ENCODE peak calls at places on chromosomes 6 and 20, in nine cellular contexts. One of them, this sample, is unnamed.

GRCh38 chr6:141394125-141394536 is 738.6 kb upstream of the GJE1 start:
- DNase-seq in germinal center: no peak
- DNase-seq in GM03348: no peak
- DNase-seq in HFF-Myc: no peak
- DNase-seq in DMS153: no peak
- DNase-seq in Panc1: no peak
- DNase-seq in CD8-positive, alpha-beta T cell: no peak
- DNase-seq in body of pancreas: no peak
- DNase-seq in Right ventricle myocardium inferior: no peak
- DNase-seq in this sample: no peak

GRCh38 chr6:152634773-152635172 is 2.4 kb downstream of the SYNE1 start:
- DNase-seq in GM03348: no peak
- DNase-seq in HFF-Myc: no peak
- DNase-seq in germinal center: no peak
- DNase-seq in DMS153: no peak
- DNase-seq in Panc1: no peak
- DNase-seq in CD8-positive, alpha-beta T cell: peak
- DNase-seq in Right ventricle myocardium inferior: no peak
- DNase-seq in body of pancreas: no peak
- DNase-seq in this sample: no peak

GRCh38 chr6:56002336-56002735 is 126.9 kb upstream of the BMP5 start:
- DNase-seq in GM03348: no peak
- DNase-seq in Panc1: no peak
- DNase-seq in germinal center: no peak
- DNase-seq in Right ventricle myocardium inferior: no peak
- DNase-seq in HFF-Myc: no peak
- DNase-seq in body of pancreas: no peak
- DNase-seq in CD8-positive, alpha-beta T cell: no peak
- DNase-seq in DMS153: no peak
- DNase-seq in this sample: no peak

GRCh38 chr6:22929228-22929627 is 359.9 kb downstream of the HDGFL1 start:
- DNase-seq in HFF-Myc: no peak
- DNase-seq in DMS153: peak
- DNase-seq in germinal center: no peak
- DNase-seq in CD8-positive, alpha-beta T cell: no peak
- DNase-seq in GM03348: no peak
- DNase-seq in body of pancreas: no peak
- DNase-seq in Panc1: no peak
- DNase-seq in Right ventricle myocardium inferior: no peak
- DNase-seq in this sample: no peak

GRCh38 chr6:24930386-24930785 is 5.4 kb downstream of the RIPOR2 start:
- DNase-seq in CD8-positive, alpha-beta T cell: no peak
- DNase-seq in HFF-Myc: no peak
- DNase-seq in Panc1: no peak
- DNase-seq in DMS153: no peak
- DNase-seq in GM03348: peak
- DNase-seq in Right ventricle myocardium inferior: no peak
- DNase-seq in germinal center: no peak
- DNase-seq in body of pancreas: no peak
- DNase-seq in this sample: no peak

GRCh38 chr6:21915707-21916399 is 322.3 kb downstream of the SOX4 start:
- DNase-seq in germinal center: no peak
- DNase-seq in CD8-positive, alpha-beta T cell: no peak
- DNase-seq in GM03348: peak
- DNase-seq in body of pancreas: no peak
- DNase-seq in Right ventricle myocardium inferior: no peak
- DNase-seq in HFF-Myc: peak
- DNase-seq in DMS153: no peak
- DNase-seq in Panc1: no peak
- DNase-seq in this sample: no peak

GRCh38 chr6:49866485-49866943 is at the start of gene CRISP1:
- DNase-seq in HFF-Myc: no peak
- DNase-seq in DMS153: no peak
- DNase-seq in Right ventricle myocardium inferior: no peak
- DNase-seq in body of pancreas: no peak
- DNase-seq in germinal center: no peak
- DNase-seq in CD8-positive, alpha-beta T cell: no peak
- DNase-seq in GM03348: no peak
- DNase-seq in Panc1: no peak
- DNase-seq in this sample: no peak

GRCh38 chr6:91477688-91478087 is 890.8 kb upstream of the MAP3K7 start:
- DNase-seq in Panc1: no peak
- DNase-seq in body of pancreas: no peak
- DNase-seq in HFF-Myc: no peak
- DNase-seq in germinal center: no peak
- DNase-seq in Right ventricle myocardium inferior: no peak
- DNase-seq in GM03348: no peak
- DNase-seq in DMS153: no peak
- DNase-seq in CD8-positive, alpha-beta T cell: no peak
- DNase-seq in this sample: no peak

GRCh38 chr20:60984666-60985065 is 267.4 kb upstream of the CDH4 start:
- DNase-seq in Right ventricle myocardium inferior: no peak
- DNase-seq in DMS153: peak
- DNase-seq in Panc1: no peak
- DNase-seq in CD8-positive, alpha-beta T cell: no peak
- DNase-seq in germinal center: no peak
- DNase-seq in HFF-Myc: no peak
- DNase-seq in body of pancreas: no peak
- DNase-seq in GM03348: no peak
- DNase-seq in this sample: no peak